ENCODE peak calls at places on chromosomes 13 and 19, in four cellular contexts. H, P, O and I are unnamed samples.

GRCh38 chr13:26019881-26020535 is 31.8 kb downstream of the SHISA2 start:
- DNase-seq in H (peak), P (peak), O (no peak), I (no peak)

GRCh38 chr19:14370169-14370998 is 10.9 kb upstream of the ADGRE5 start:
- DNase-seq in H (no peak), P (no peak), O (no peak), I (no peak)

GRCh38 chr13:28820099-28821051 is at the start of gene MTUS2:
- DNase-seq in H (no peak), P (no peak), O (no peak), I (no peak)

GRCh38 chr13:108816381-108816780 is 187.0 kb downstream of the MYO16 start:
- DNase-seq in H (no peak), P (no peak), O (no peak), I (no peak)

GRCh38 chr19:46670874-46671273 is 9.9 kb upstream of the DACT3 start:
- DNase-seq in H (no peak), P (peak), O (no peak), I (no peak)

GRCh38 chr13:26377038-26377437 is 123.1 kb downstream of the CDK8 start:
- DNase-seq in H (no peak), P (peak), O (no peak), I (peak)

GRCh38 chr19:7368456-7368855 is 19.7 kb downstream of the ARHGEF18 start:
- DNase-seq in H (no peak), P (no peak), O (no peak), I (no peak)

GRCh38 chr13:36815069-36815468 is 4.0 kb upstream of the RFXAP start:
- DNase-seq in H (no peak), P (no peak), O (no peak), I (peak)

GRCh38 chr13:100809856-100810255 is 135.3 kb upstream of the TMTC4 start:
- DNase-seq in H (no peak), P (no peak), O (no peak), I (no peak)

GRCh38 chr19:47509170-47509847 is 5.6 kb downstream of the NAPA start:
- DNase-seq in H (no peak), P (no peak), O (no peak), I (no peak)

GRCh38 chr19:52722062-52723005 is 12.5 kb downstream of the ZNF611 start:
- DNase-seq in H (peak), P (peak), O (no peak), I (no peak)

GRCh38 chr19:49117677-49118564 is 1.0 kb downstream of the C19orf73 start:
- DNase-seq in H (no peak), P (no peak), O (no peak), I (no peak)

GRCh38 chr19:13098291-13099072 is 4.2 kb downstream of the LYL1 start:
- DNase-seq in H (no peak), P (peak), O (no peak), I (no peak)

GRCh38 chr13:25860862-25861261 is 191.0 kb downstream of the SHISA2 start:
- DNase-seq in H (peak), P (peak), O (no peak), I (no peak)

GRCh38 chr19:51980116-51980736 is 6.4 kb downstream of the ZNF350 start:
- DNase-seq in H (no peak), P (peak), O (no peak), I (no peak)

GRCh38 chr19:17765069-17765618 is 13.9 kb downstream of the FCHO1 start:
- DNase-seq in H (no peak), P (no peak), O (peak), I (no peak)

GRCh38 chr19:39385629-39386411 is 5.1 kb downstream of the PAF1 start:
- DNase-seq in H (no peak), P (no peak), O (no peak), I (no peak)

GRCh38 chr13:42002066-42002465 is 41.2 kb upstream of the VWA8 start:
- DNase-seq in H (no peak), P (no peak), O (no peak), I (no peak)

GRCh38 chr13:75870397-75870801 is 234.3 kb downstream of the LMO7 start:
- DNase-seq in H (no peak), P (peak), O (no peak), I (no peak)
- H3K4me3 ChIP-seq in H (peak), P (peak), O (peak), I (peak)

GRCh38 chr13:49838989-49839388 is 46.5 kb upstream of the KPNA3 start:
- DNase-seq in H (no peak), P (no peak), O (no peak), I (no peak)
- H3K4me3 ChIP-seq in H (no peak), P (no peak), O (no peak), I (no peak)

GRCh38 chr13:111270765-111271164 is 49.7 kb upstream of the TEX29 start:
- DNase-seq in H (no peak), P (peak), O (no peak), I (no peak)
- H3K4me3 ChIP-seq in H (no peak), P (no peak), O (no peak), I (no peak)

GRCh38 chr19:1037553-1038115 is 2.3 kb upstream of the ABCA7 start:
- DNase-seq in H (no peak), P (no peak), O (no peak), I (peak)
- H3K4me3 ChIP-seq in H (no peak), P (no peak), O (peak), I (no peak)

GRCh38 chr13:53562419-53562818 is 533.8 kb downstream of the OLFM4 start:
- DNase-seq in H (no peak), P (no peak), O (no peak), I (no peak)
- H3K4me3 ChIP-seq in H (no peak), P (no peak), O (no peak), I (no peak)

GRCh38 chr13:112984954-112985802 is 16.2 kb downstream of the MCF2L start:
- DNase-seq in H (no peak), P (no peak), O (no peak), I (no peak)

GRCh38 chr13:112985803-112986408 is 16.9 kb downstream of the MCF2L start:
- DNase-seq in H (no peak), P (no peak), O (no peak), I (no peak)

GRCh38 chr13:112983042-112983305 is 14.0 kb downstream of the MCF2L start:
- DNase-seq in H (no peak), P (no peak), O (no peak), I (no peak)

GRCh38 chr13:112983428-112984196 is 14.6 kb downstream of the MCF2L start:
- DNase-seq in H (no peak), P (no peak), O (no peak), I (peak)

GRCh38 chr13:112984501-112984900 is 15.5 kb downstream of the MCF2L start:
- DNase-seq in H (no peak), P (no peak), O (no peak), I (no peak)
- H3K4me3 ChIP-seq in H (no peak), P (no peak), O (no peak), I (no peak)

GRCh38 chr13:51557875-51558604 is 26.2 kb upstream of the WDFY2 start:
- DNase-seq in H (peak), P (peak), O (no peak), I (no peak)
- H3K4me3 ChIP-seq in H (peak), P (peak), O (no peak), I (no peak)

GRCh38 chr13:78595819-78596700 is 7.3 kb downstream of the POU4F1 start:
- DNase-seq in H (no peak), P (no peak), O (no peak), I (peak)
- H3K4me3 ChIP-seq in H (no peak), P (no peak), O (peak), I (peak)

GRCh38 chr13:31204592-31204991 is 4.8 kb downstream of the B3GLCT start:
- DNase-seq in H (no peak), P (peak), O (no peak), I (peak)
- H3K4me3 ChIP-seq in H (no peak), P (no peak), O (no peak), I (no peak)